ENCODE peak calls at places on chromosomes 11 and 22, in seven cellular contexts. J is NCI-H1694, P is heart right ventricle, O is fibroblast of lung, K is HTR-8/SVneo, Y is omental fat pad, N is nephron progenitor cell. C is an unnamed sample.
A peak's percentile ranks its signal among the peaks of the same experiment; 100 is the strongest.

GRCh38 chr11:27557223-27557622 is 50.7 kb upstream of the LIN7C start:
- DNase-seq in J (no peak), P (no peak), O (no peak), K (no peak), Y (no peak), N (no peak), C (no peak)

GRCh38 chr11:78940500-78941225 is 366.0 kb upstream of the NARS2 start:
- DNase-seq in J (no peak), P (no peak), O (no peak), K (no peak), Y (no peak), N (peak; percentile 56), C (no peak)

GRCh38 chr22:22935546-22936157 is 48.0 kb downstream of the IGLL5 start:
- DNase-seq in J (no peak), P (no peak), O (no peak), K (no peak), Y (no peak), N (no peak), C (no peak)

GRCh38 chr11:44946268-44946667 is 4.4 kb downstream of the TP53I11 start:
- DNase-seq in J (no peak), P (peak; percentile 76), O (no peak), K (no peak), Y (peak; percentile 65), N (no peak), C (peak; percentile 67)

GRCh38 chr22:23203452-23204124 is 23.3 kb downstream of the BCR start:
- DNase-seq in J (no peak), P (no peak), O (no peak), K (no peak), Y (no peak), N (no peak), C (no peak)

GRCh38 chr11:26572770-26573402 is 823 bp upstream of the MUC15 start:
- DNase-seq in J (no peak), P (no peak), O (no peak), K (no peak), Y (no peak), N (no peak), C (no peak)

GRCh38 chr22:40401532-40401931 is 31.1 kb downstream of the SGSM3 start:
- DNase-seq in J (no peak), P (no peak), O (no peak), K (no peak), Y (no peak), N (no peak), C (peak; percentile 46)

GRCh38 chr11:42345933-42346332 is 886.5 kb upstream of the LRRC4C start:
- DNase-seq in J (no peak), P (no peak), O (no peak), K (no peak), Y (no peak), N (no peak), C (no peak)

GRCh38 chr11:46677991-46678740 is 22.3 kb downstream of the ARHGAP1 start:
- DNase-seq in J (no peak), P (no peak), O (no peak), K (no peak), Y (no peak), N (no peak), C (no peak)

GRCh38 chr11:86673055-86673843 is 833 bp upstream of the ME3 start:
- DNase-seq in J (no peak), P (no peak), O (no peak), K (no peak), Y (no peak), N (no peak), C (no peak)

GRCh38 chr11:29224739-29225384 is 792.0 kb downstream of the KCNA4 start:
- DNase-seq in J (no peak), P (no peak), O (no peak), K (no peak), Y (no peak), N (peak; percentile 35), C (no peak)

GRCh38 chr11:33211588-33211987 is 45.6 kb upstream of the HIPK3 start:
- DNase-seq in J (no peak), P (no peak), O (no peak), K (no peak), Y (no peak), N (no peak), C (no peak)

GRCh38 chr22:35930933-35931332 is 97.7 kb downstream of the RBFOX2 start:
- DNase-seq in J (peak; percentile 9), P (no peak), O (peak; percentile 90), K (peak; percentile 51), Y (no peak), N (no peak), C (no peak)

GRCh38 chr11:24513837-24514594 is 17.2 kb downstream of the LUZP2 start:
- DNase-seq in J (no peak), P (no peak), O (no peak), K (no peak), Y (no peak), N (no peak), C (no peak)

GRCh38 chr11:68370211-68371111 is 58.1 kb downstream of the LRP5 start:
- DNase-seq in J (no peak), P (peak; percentile 48), O (no peak), K (no peak), Y (no peak), N (peak; percentile 45), C (no peak)

GRCh38 chr22:17898375-17898774 is 124.1 kb upstream of the BID start:
- DNase-seq in J (no peak), P (no peak), O (no peak), K (no peak), Y (no peak), N (no peak), C (no peak)

GRCh38 chr22:40403141-40403540 is 32.7 kb downstream of the SGSM3 start:
- DNase-seq in J (no peak), P (no peak), O (no peak), K (no peak), Y (no peak), N (no peak), C (no peak)

GRCh38 chr11:47857485-47858168 is 9.5 kb upstream of the NUP160 start:
- DNase-seq in J (no peak), P (no peak), O (no peak), K (no peak), Y (no peak), N (no peak), C (no peak)

GRCh38 chr11:14029971-14030531 is 67.5 kb downstream of the SPON1 start:
- DNase-seq in J (peak; percentile 43), P (peak; percentile 66), O (peak; percentile 59), K (no peak), Y (peak; percentile 50), N (no peak), C (no peak)

GRCh38 chr11:122661182-122661945 is 5.8 kb downstream of the UBASH3B start:
- DNase-seq in J (no peak), P (no peak), O (no peak), K (peak; percentile 75), Y (no peak), N (peak; percentile 21), C (no peak)

GRCh38 chr22:41565403-41566054 is 4.7 kb downstream of the CSDC2 start:
- DNase-seq in J (peak; percentile 42), P (no peak), O (peak; percentile 88), K (peak; percentile 79), Y (no peak), N (no peak), C (no peak)

GRCh38 chr22:19876314-19876940 is 21.8 kb upstream of the GNB1L start:
- DNase-seq in J (no peak), P (no peak), O (no peak), K (no peak), Y (peak; percentile 18), N (no peak), C (no peak)

GRCh38 chr11:8209208-8209807 is 40.5 kb upstream of the RIC3 start:
- DNase-seq in J (no peak), P (peak; percentile 59), O (no peak), K (no peak), Y (no peak), N (no peak), C (no peak)

GRCh38 chr11:76288166-76288978 is 82.1 kb upstream of the WNT11 start:
- DNase-seq in J (no peak), P (no peak), O (no peak), K (no peak), Y (no peak), N (no peak), C (no peak)

GRCh38 chr22:47445716-47446290 is 683.4 kb downstream of the TBC1D22A start:
- DNase-seq in J (no peak), P (no peak), O (no peak), K (no peak), Y (no peak), N (no peak), C (peak; percentile 71)

GRCh38 chr11:10770626-10771254 is 19.7 kb downstream of the CTR9 start:
- DNase-seq in J (peak; percentile 4), P (peak; percentile 47), O (peak; percentile 63), K (peak; percentile 50), Y (peak; percentile 37), N (peak; percentile 57), C (no peak)

GRCh38 chr11:119237515-119237914 is 31.4 kb downstream of the CBL start:
- DNase-seq in J (no peak), P (no peak), O (no peak), K (no peak), Y (no peak), N (no peak), C (no peak)

GRCh38 chr11:118311518-118311917 is 7.0 kb downstream of the CD3E start:
- DNase-seq in J (no peak), P (no peak), O (no peak), K (no peak), Y (no peak), N (no peak), C (no peak)

GRCh38 chr22:37137131-37137530 is 12.6 kb downstream of the IL2RB start:
- DNase-seq in J (no peak), P (no peak), O (no peak), K (no peak), Y (no peak), N (no peak), C (no peak)

GRCh38 chr11:57639321-57640067 is 10.2 kb downstream of the YPEL4 start:
- DNase-seq in J (no peak), P (no peak), O (peak; percentile 71), K (peak; percentile 52), Y (no peak), N (peak; percentile 94), C (no peak)

GRCh38 chr11:2700415-2701211 is 819 bp upstream of the KCNQ1OT1 start:
- DNase-seq in J (no peak), P (peak; percentile 75), O (peak; percentile 28), K (peak; percentile 23), Y (no peak), N (peak; percentile 77), C (peak; percentile 91)

GRCh38 chr11:128476729-128477128 is 110.6 kb downstream of the ETS1 start:
- DNase-seq in J (no peak), P (no peak), O (no peak), K (no peak), Y (no peak), N (no peak), C (no peak)

GRCh38 chr11:62427630-62428233 is 8.9 kb downstream of the SCGB1A1 start:
- DNase-seq in J (no peak), P (no peak), O (peak; percentile 39), K (no peak), Y (no peak), N (no peak), C (no peak)

GRCh38 chr11:47398551-47398950 is 9.8 kb upstream of the SLC39A13 start:
- DNase-seq in J (no peak), P (no peak), O (no peak), K (no peak), Y (no peak), N (no peak), C (no peak)

GRCh38 chr11:114553642-114554041 is 6.0 kb downstream of the NXPE1 start:
- DNase-seq in J (no peak), P (no peak), O (no peak), K (no peak), Y (no peak), N (no peak), C (no peak)

GRCh38 chr11:14673824-14674432 is 30.3 kb downstream of the PDE3B start:
- DNase-seq in J (no peak), P (no peak), O (peak; percentile 56), K (no peak), Y (no peak), N (no peak), C (no peak)

GRCh38 chr11:109940816-109941215 is 152.4 kb upstream of the ZC3H12C start:
- DNase-seq in J (no peak), P (no peak), O (peak; percentile 81), K (peak; percentile 38), Y (no peak), N (no peak), C (no peak)